ENCODE peak calls at places on chromosomes 11 and 22, in nine cellular contexts. T is activated T-cell treated with anti-CD3 and anti-CD28 coated beads for 1 hour, W is H9, A is foreskin melanocyte, L is EL, S is astrocyte of the spinal cord, K is MM.1S, D is NCI-H748 treated with DMSO at 0.1 percent for 48 hours, P is non-pigmented ciliary epithelial cell. G is an unnamed sample.

GRCh38 chr11:88656960-88657738 is 319.6 kb upstream of the CTSC start:
- DNase-seq in W (no peak), L (no peak), T (no peak), D (no peak), P (no peak), K (no peak), S (peak), A (no peak), G (no peak)

GRCh38 chr11:73521621-73522020 is 76.3 kb downstream of the FAM168A start:
- DNase-seq in S (peak), T (no peak), K (no peak), P (no peak), A (peak), L (peak), W (no peak), D (peak), G (no peak)

GRCh38 chr11:78420255-78420764 is 2.7 kb upstream of the GAB2 start:
- DNase-seq in T (peak), W (peak), L (peak), S (peak), P (peak), A (peak), K (peak), D (peak), G (peak)

GRCh38 chr11:117535870-117536411 is 208.3 kb downstream of the CEP164 start:
- DNase-seq in D (peak), W (no peak), L (no peak), K (no peak), S (no peak), P (no peak), A (no peak), T (no peak), G (no peak)

GRCh38 chr11:12802418-12803085 is 128.3 kb downstream of the TEAD1 start:
- DNase-seq in L (peak), T (no peak), S (peak), K (no peak), D (peak), P (no peak), A (peak), W (no peak), G (peak)

GRCh38 chr22:25282346-25282670 is 62.9 kb downstream of the CRYBB2 start:
- DNase-seq in D (no peak), L (no peak), P (no peak), K (no peak), T (no peak), S (no peak), W (no peak), A (no peak), G (no peak)

GRCh38 chr22:45262195-45262930 is 21.7 kb upstream of the KIAA0930 start:
- DNase-seq in L (no peak), P (no peak), T (no peak), W (no peak), A (no peak), K (no peak), D (no peak), S (no peak), G (no peak)

GRCh38 chr11:122754553-122755322 is 83.6 kb upstream of the CRTAM start:
- DNase-seq in D (no peak), A (peak), P (no peak), T (no peak), S (no peak), W (peak), K (peak), L (peak), G (no peak)

GRCh38 chr11:34305095-34305692 is 52.6 kb downstream of the ABTB2 start:
- DNase-seq in W (no peak), L (no peak), T (no peak), P (no peak), S (peak), D (no peak), A (no peak), K (no peak), G (no peak)

GRCh38 chr11:74839971-74840370 is 91.3 kb downstream of the RNF169 start:
- DNase-seq in K (no peak), T (no peak), S (no peak), D (no peak), A (no peak), W (no peak), P (no peak), L (no peak), G (no peak)

GRCh38 chr11:63892233-63892632 is 24.7 kb downstream of the RCOR2 start:
- DNase-seq in W (no peak), K (no peak), P (no peak), S (peak), T (no peak), D (no peak), L (no peak), A (no peak), G (no peak)

GRCh38 chr22:35355744-35356420 is 25.0 kb upstream of the HMOX1 start:
- DNase-seq in K (no peak), W (no peak), A (no peak), L (no peak), T (no peak), P (no peak), S (no peak), D (no peak), G (no peak)

GRCh38 chr11:48081151-48082010 is 101.0 kb downstream of the PTPRJ start:
- DNase-seq in A (peak), T (no peak), S (peak), W (no peak), K (no peak), L (peak), P (peak), D (no peak), G (no peak)

GRCh38 chr22:49195636-49196035 is 632.0 kb downstream of the BRD1 start:
- DNase-seq in S (no peak), W (no peak), P (no peak), L (no peak), K (no peak), A (no peak), T (no peak), D (no peak), G (no peak)

GRCh38 chr11:95152878-95153856 is 63.5 kb downstream of the ENDOD1 start:
- DNase-seq in K (peak), S (no peak), L (no peak), A (no peak), W (no peak), P (no peak), D (no peak), T (no peak), G (no peak)

GRCh38 chr22:42942351-42942750 is 72.6 kb downstream of the PACSIN2 start:
- DNase-seq in A (no peak), W (no peak), L (no peak), D (no peak), K (no peak), T (no peak), S (no peak), P (no peak), G (no peak)

GRCh38 chr11:2844996-2845395 is 40.6 kb downstream of the CDKN1C start:
- DNase-seq in P (no peak), L (no peak), T (no peak), W (no peak), S (no peak), K (no peak), D (no peak), A (no peak), G (no peak)

GRCh38 chr22:35524966-35525686 is 15.5 kb upstream of the RASD2 start:
- DNase-seq in A (no peak), K (no peak), P (no peak), L (no peak), S (no peak), D (no peak), T (no peak), W (no peak), G (no peak)

GRCh38 chr22:49044091-49044490 is 783.6 kb downstream of the BRD1 start:
- DNase-seq in L (no peak), K (no peak), T (no peak), S (no peak), D (no peak), W (no peak), P (no peak), A (no peak), G (no peak)

GRCh38 chr22:45818130-45819085 is 146.8 kb downstream of the ATXN10 start:
- DNase-seq in A (no peak), L (no peak), S (peak), T (no peak), P (no peak), D (no peak), W (no peak), K (no peak), G (no peak)

GRCh38 chr11:84626256-84626655 is 1000.9 kb downstream of the DLG2 start:
- DNase-seq in W (no peak), S (no peak), A (no peak), K (no peak), T (no peak), D (no peak), L (peak), P (no peak), G (no peak)

GRCh38 chr11:31711137-31711536 is 100.0 kb downstream of the PAX6 start:
- DNase-seq in P (no peak), A (peak), S (no peak), T (no peak), D (peak), K (no peak), W (no peak), L (no peak), G (no peak)

GRCh38 chr11:93529707-93530467 is 13.3 kb downstream of the SMCO4 start:
- DNase-seq in T (no peak), S (peak), D (no peak), K (no peak), A (no peak), W (no peak), L (peak), P (no peak), G (no peak)

GRCh38 chr22:30457964-30458363 is 13.9 kb downstream of the SEC14L3 start:
- DNase-seq in A (no peak), K (no peak), W (no peak), D (no peak), S (no peak), L (no peak), T (no peak), P (no peak), G (no peak)

GRCh38 chr22:24421428-24421931 is 5.9 kb upstream of the ADORA2A start:
- DNase-seq in K (peak), L (no peak), P (no peak), A (no peak), S (no peak), W (peak), D (no peak), T (no peak), G (no peak)

GRCh38 chr11:106794058-106794457 is 224.2 kb downstream of the GUCY1A2 start:
- DNase-seq in D (no peak), A (no peak), W (no peak), L (peak), T (no peak), P (peak), S (peak), K (no peak), G (no peak)

GRCh38 chr22:25062378-25063095 is 110.0 kb downstream of the KIAA1671 start:
- DNase-seq in K (no peak), S (no peak), D (no peak), P (no peak), W (no peak), L (no peak), T (peak), A (no peak), G (no peak)

GRCh38 chr11:74559110-74559933 is 33.1 kb upstream of the POLD3 start:
- DNase-seq in S (no peak), K (no peak), P (no peak), D (peak), A (no peak), T (no peak), W (no peak), L (no peak), G (no peak)